ENCODE peak calls at places on chromosome 18, in ten cellular contexts. N is cardiac muscle cell; P is heart right ventricle; K is endothelial cell of umbilical vein; F is endodermal cell; W is psoas muscle; I is foreskin keratinocyte; D is endothelial cell; H is CD8-positive, alpha-beta T cell; T is GM20000. S is an unnamed sample.

GRCh38 chr18:55012041-55012440 is 52.8 kb upstream of the CCDC68 start:
- DNase-seq in T (no peak), P (no peak), I (no peak), K (no peak), D (no peak), F (no peak), H (no peak), N (no peak), W (no peak), S (no peak)

GRCh38 chr18:10841203-10841602 is 308.2 kb downstream of the PIEZO2 start:
- DNase-seq in P (no peak), F (no peak), T (no peak), N (no peak), H (no peak), W (no peak), I (no peak), K (no peak), D (no peak), S (no peak)

GRCh38 chr18:10006261-10006903 is 92.6 kb downstream of the VAPA start:
- DNase-seq in K (peak; percentile 29), P (no peak), T (no peak), D (no peak), W (no peak), F (no peak), I (peak; percentile 7), H (no peak), N (peak; percentile 59), S (peak; percentile 64)

GRCh38 chr18:13616525-13617035 is 109.8 kb downstream of the FAM210A start:
- DNase-seq in W (no peak), D (no peak), I (no peak), N (no peak), K (no peak), T (no peak), F (no peak), H (no peak), P (no peak), S (no peak)

GRCh38 chr18:25351280-25351772 is 640 bp downstream of the ZNF521 start:
- DNase-seq in W (no peak), D (no peak), T (peak; percentile 28), P (no peak), K (no peak), H (no peak), F (no peak), N (no peak), I (no peak), S (no peak)

GRCh38 chr18:76457475-76457874 is 37.6 kb downstream of the ZNF516 start:
- DNase-seq in W (no peak), K (no peak), H (no peak), F (no peak), N (no peak), D (no peak), I (no peak), P (no peak), T (no peak), S (no peak)

GRCh38 chr18:987325-988186 is 82.9 kb downstream of the ADCYAP1 start:
- DNase-seq in P (no peak), T (no peak), I (no peak), W (no peak), D (no peak), N (no peak), K (peak; percentile 90), H (no peak), F (no peak), S (no peak)

GRCh38 chr18:48790226-48790863 is 160.4 kb downstream of the SMAD7 start:
- DNase-seq in I (no peak), F (peak; percentile 28), T (no peak), H (no peak), W (peak; percentile 77), P (peak; percentile 89), N (no peak), D (no peak), K (peak; percentile 98), S (peak; percentile 44)

GRCh38 chr18:5167827-5168226 is 29.2 kb downstream of the AKAIN1 start:
- DNase-seq in I (no peak), D (no peak), H (no peak), W (no peak), K (no peak), N (no peak), T (no peak), F (no peak), P (no peak), S (no peak)

GRCh38 chr18:2961828-2962227 is 51.1 kb downstream of the LPIN2 start:
- DNase-seq in W (no peak), P (no peak), T (no peak), N (peak; percentile 34), D (no peak), H (no peak), I (no peak), K (no peak), F (no peak), S (no peak)

GRCh38 chr18:49617846-49618245 is 56.0 kb downstream of the LIPG start:
- DNase-seq in T (no peak), N (no peak), W (no peak), D (no peak), F (peak; percentile 37), I (no peak), P (no peak), H (no peak), K (no peak), S (no peak)

GRCh38 chr18:30754846-30755245 is 287.7 kb downstream of the DSC3 start:
- DNase-seq in K (no peak), F (no peak), H (no peak), W (no peak), T (no peak), P (no peak), D (no peak), I (peak; percentile 4), N (no peak), S (no peak)

GRCh38 chr18:37321578-37322496 is 243.8 kb downstream of the CELF4 start:
- DNase-seq in I (no peak), H (no peak), P (no peak), K (no peak), W (no peak), D (no peak), N (no peak), T (no peak), F (peak; percentile 70), S (no peak)

GRCh38 chr18:24262097-24262496 is 123.2 kb downstream of the CABYR start:
- DNase-seq in F (no peak), H (no peak), P (no peak), W (no peak), T (no peak), D (no peak), I (no peak), K (no peak), N (no peak), S (no peak)

GRCh38 chr18:63004466-63005089 is 289.2 kb downstream of the PHLPP1 start:
- DNase-seq in P (no peak), W (no peak), D (no peak), T (no peak), H (no peak), I (no peak), K (no peak), F (no peak), N (no peak), S (no peak)

GRCh38 chr18:44799422-44800421 is 119.0 kb downstream of the SETBP1 start:
- DNase-seq in N (no peak), H (no peak), F (peak; percentile 55), W (no peak), K (no peak), T (peak; percentile 42), I (no peak), D (no peak), P (no peak), S (no peak)

GRCh38 chr18:74819433-74820059 is 221.9 kb downstream of the ZNF407 start:
- DNase-seq in D (peak; percentile 22), P (no peak), F (peak; percentile 91), H (no peak), I (no peak), T (peak; percentile 13), K (no peak), N (peak; percentile 37), W (no peak), S (no peak)
- TF ChIP-seq CTCF in D (peak; percentile 42), P (peak; percentile 8), F (peak; percentile 97), H (no peak), I (peak; percentile 64), T (peak; percentile 25), K (peak; percentile 52), N (peak; percentile 43), W (peak; percentile 13), S (no peak)

DNA sequence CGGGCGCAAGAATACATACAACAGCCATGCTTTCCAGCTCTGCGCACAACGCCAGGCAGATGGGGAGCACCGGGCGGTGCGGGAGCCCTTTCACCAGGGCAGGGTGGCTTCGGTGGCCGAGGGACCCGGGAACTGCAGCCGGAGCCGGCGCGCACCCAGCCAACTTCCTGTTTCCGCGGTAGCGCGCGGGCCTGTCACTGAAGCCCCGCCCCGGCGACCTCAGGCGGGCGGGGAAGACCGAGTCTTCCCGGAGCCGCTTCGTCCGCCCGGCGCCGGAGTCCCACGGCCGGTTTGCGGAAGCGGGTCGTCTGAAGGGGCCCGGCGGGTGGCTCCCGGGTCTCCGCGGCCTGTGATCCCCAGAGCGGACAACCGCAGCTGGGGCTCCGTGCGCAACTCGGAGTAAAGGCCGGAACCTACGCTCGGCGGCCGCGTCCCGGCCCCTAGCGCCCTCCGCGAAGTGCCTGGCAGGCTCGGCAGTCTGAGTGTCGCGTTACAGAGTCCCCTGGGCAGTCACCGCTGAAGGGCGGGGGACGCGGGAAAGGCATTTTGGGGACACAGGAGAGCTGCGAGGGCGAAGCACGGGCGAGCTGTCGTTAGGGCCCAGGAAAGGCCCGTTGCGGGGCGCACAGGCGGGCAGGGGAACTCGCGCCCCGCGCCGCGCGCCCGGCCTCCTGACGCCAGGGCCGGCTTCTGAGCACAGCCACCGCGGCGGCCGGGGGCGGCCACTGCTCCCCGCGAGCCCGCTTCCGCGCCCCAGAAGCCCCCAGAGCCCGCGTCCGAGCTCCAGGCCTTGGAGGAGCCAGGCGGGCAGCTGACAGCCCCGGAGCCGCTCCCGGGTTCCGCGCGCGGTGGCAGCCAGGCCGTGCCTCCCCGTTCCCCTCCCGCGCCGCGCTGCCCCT is at the start of gene MPPE1:
- DNase-seq in T (peak; percentile 95), K (peak; percentile 77), N (peak; percentile 93), D (peak; percentile 85), H (peak; percentile 78), W (peak; percentile 92), I (peak; percentile 73), F (peak; percentile 94), P (peak; percentile 92), S (peak; percentile 90)
- TF ChIP-seq CTCF in T (no peak), K (no peak), N (no peak), D (no peak), H (no peak), W (no peak), I (no peak), F (no peak), P (no peak), S (no peak)

GRCh38 chr18:59200787-59201186 is 19.2 kb upstream of the GRP start:
- DNase-seq in I (peak; percentile 9), H (no peak), P (no peak), N (no peak), F (peak; percentile 55), K (no peak), D (no peak), T (no peak), W (no peak), S (no peak)
- TF ChIP-seq CTCF in I (peak; percentile 47), H (no peak), P (no peak), N (no peak), F (peak; percentile 68), K (no peak), D (no peak), T (no peak), W (no peak), S (no peak)

DNA sequence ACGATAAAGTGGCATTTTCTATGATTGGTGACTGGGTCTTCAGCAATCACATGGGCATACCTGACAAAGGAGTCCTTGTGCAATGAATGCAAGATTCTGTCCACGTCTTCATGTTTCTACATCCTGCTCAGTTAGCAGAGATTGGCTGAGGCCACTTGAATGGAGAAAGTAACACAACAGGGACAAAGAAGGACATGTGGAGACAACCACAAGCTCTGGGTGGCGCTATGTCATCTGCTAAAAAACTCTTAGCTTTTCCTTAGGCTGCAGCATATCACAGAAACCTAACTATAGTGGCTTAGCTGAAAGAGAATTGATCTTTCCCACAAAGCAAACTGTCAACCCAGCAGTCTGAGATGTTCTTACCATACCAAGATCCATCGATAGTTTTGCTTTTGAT is 1109.7 kb downstream of the SOCS6 start:
- DNase-seq in H (no peak), D (no peak), K (peak; percentile 35), P (no peak), I (no peak), T (no peak), N (peak; percentile 72), W (no peak), F (peak; percentile 87), S (no peak)
- TF ChIP-seq CTCF in H (no peak), D (no peak), K (peak; percentile 9), P (no peak), I (no peak), T (no peak), N (peak; percentile 43), W (no peak), F (peak; percentile 84), S (no peak)